ENCODE peak calls at places on chromosomes 3 and 15, in seven cellular contexts. A is dorsolateral prefrontal cortex, O is lung, V is DND-41, H is pancreas, T is heart left ventricle, K is heart right ventricle. E is an unnamed sample. For H3K27me3, the result is how much of the 10 kb centered on the place peaks cover.

GRCh38 chr3:143648708-143649107 is 199.6 kb downstream of the SLC9A9 start:
- DNase-seq in O (no peak), V (no peak), T (no peak), K (no peak), A (no peak), H (no peak), E (no peak)

GRCh38 chr3:13077431-13078157 is 4.4 kb upstream of the IQSEC1 start:
- DNase-seq in V (peak), O (no peak), A (peak), T (peak), K (peak), H (peak), E (no peak)

GRCh38 chr15:90818251-90819210 is 49.9 kb upstream of the FURIN start:
- DNase-seq in O (no peak), K (no peak), A (peak), T (peak), H (no peak), V (peak), E (no peak)

GRCh38 chr3:121545564-121546455 is at the start of gene POLQ:
- DNase-seq in O (peak), A (peak), K (peak), T (peak), H (peak), V (peak), E (no peak)

GRCh38 chr15:63905558-63906265 is 72.0 kb upstream of the HERC1 start:
- DNase-seq in V (no peak), A (no peak), T (no peak), O (no peak), K (no peak), H (no peak), E (no peak)

GRCh38 chr3:111831840-111832239 is 27.2 kb upstream of the PHLDB2 start:
- DNase-seq in K (no peak), A (no peak), H (no peak), T (no peak), V (peak), O (no peak), E (no peak)

GRCh38 chr3:53709856-53710674 is 136.2 kb downstream of the CHDH start:
- DNase-seq in A (peak), T (peak), V (peak), H (peak), O (peak), K (peak), E (peak)

GRCh38 chr3:52606373-52607085 is 70.1 kb downstream of the UQCC5 start:
- DNase-seq in K (peak), A (no peak), O (peak), T (peak), H (peak), V (no peak), E (no peak)

GRCh38 chr15:98767692-98768091 is 119.4 kb downstream of the IGF1R start:
- DNase-seq in O (no peak), K (no peak), T (no peak), V (no peak), A (no peak), H (no peak), E (no peak)

GRCh38 chr3:57006949-57007419 is 53.5 kb upstream of the SPATA12 start:
- DNase-seq in A (no peak), H (peak), T (no peak), V (no peak), O (no peak), K (no peak), E (no peak)

GRCh38 chr3:119580148-119580760 is 962 bp downstream of the ADPRH start:
- DNase-seq in O (peak), K (peak), H (peak), T (peak), A (no peak), V (no peak), E (no peak)

GRCh38 chr3:48417529-48418108 is 12.3 kb downstream of the PLXNB1 start:
- DNase-seq in T (peak), O (no peak), K (no peak), A (no peak), V (no peak), H (no peak), E (no peak)

GRCh38 chr15:80871801-80872327 is 92.7 kb downstream of the CEMIP start:
- DNase-seq in H (no peak), A (no peak), T (no peak), K (no peak), O (no peak), V (no peak), E (no peak)

GRCh38 chr15:26132786-26133185 is 269.7 kb upstream of the ATP10A start:
- DNase-seq in A (no peak), O (no peak), H (no peak), K (no peak), V (no peak), T (no peak), E (no peak)

GRCh38 chr3:47542614-47543173 is 29.2 kb upstream of the ELP6 start:
- DNase-seq in O (no peak), A (peak), K (no peak), T (no peak), H (peak), V (no peak), E (no peak)

GRCh38 chr3:69763976-69764851 is 24.9 kb downstream of the MITF start:
- DNase-seq in V (no peak), T (no peak), A (no peak), H (no peak), K (no peak), O (no peak), E (no peak)

GRCh38 chr15:95559875-95560394 is 770.6 kb upstream of the NR2F2 start:
- DNase-seq in A (no peak), O (no peak), V (no peak), T (no peak), K (no peak), H (no peak), E (no peak)

GRCh38 chr3:195537995-195538394 is 5.1 kb downstream of the PPP1R2 start:
- DNase-seq in V (no peak), K (no peak), A (no peak), T (no peak), H (no peak), O (no peak), E (no peak)

GRCh38 chr15:101540480-101541239 is 51.2 kb upstream of the PCSK6 start:
- DNase-seq in H (no peak), O (no peak), V (no peak), A (no peak), T (peak), K (no peak), E (no peak)

GRCh38 chr15:25784141-25784540 is 79.0 kb downstream of the ATP10A start:
- DNase-seq in A (no peak), H (no peak), K (no peak), T (no peak), V (no peak), O (no peak), E (no peak)

GRCh38 chr3:12299026-12299425 is 10.2 kb downstream of the PPARG start:
- DNase-seq in K (no peak), O (no peak), T (no peak), H (no peak), V (no peak), A (no peak), E (no peak)

GRCh38 chr3:69747511-69748248 is 8.4 kb downstream of the MITF start:
- DNase-seq in V (no peak), H (no peak), O (no peak), A (no peak), T (no peak), K (no peak), E (no peak)

GRCh38 chr3:13544293-13544831 is 4.6 kb upstream of the FBLN2 start:
- DNase-seq in H (no peak), V (peak), O (no peak), K (no peak), T (no peak), A (no peak), E (no peak)

GRCh38 chr3:42802876-42803799 is 1.2 kb downstream of the HIGD1A start:
- DNase-seq in O (no peak), K (no peak), H (no peak), A (no peak), T (no peak), V (peak), E (no peak)

GRCh38 chr3:10764314-10765051 is 51.5 kb upstream of the SLC6A11 start:
- DNase-seq in V (no peak), T (no peak), H (no peak), A (no peak), K (no peak), O (no peak), E (peak)

GRCh38 chr15:59420986-59421618 is 16.9 kb upstream of the FAM81A start:
- DNase-seq in H (no peak), O (no peak), T (no peak), V (no peak), A (no peak), K (no peak), E (no peak)

GRCh38 chr3:171018151-171018935 is 8.2 kb downstream of the SLC2A2 start:
- DNase-seq in T (no peak), K (no peak), A (no peak), H (no peak), V (no peak), O (no peak), E (no peak)
- TF ChIP-seq CTCF in T (no peak), K (no peak), A (no peak), H (no peak), V (no peak), O (no peak), E (no peak)

GRCh38 chr3:122985539-122985938 is 42.0 kb downstream of the SEMA5B start:
- DNase-seq in V (no peak), O (no peak), T (no peak), K (no peak), A (no peak), H (no peak), E (no peak)
- H3K27me3 ChIP-seq in V (under half), O (under half), T (under half), K (under half), A (under half), H (under half), E (under half)

GRCh38 chr3:30503431-30503830 is 103.0 kb upstream of the TGFBR2 start:
- DNase-seq in O (no peak), K (no peak), H (no peak), A (no peak), T (no peak), V (no peak), E (no peak)
- H3K4me3 ChIP-seq in O (no peak), K (no peak), H (no peak), A (no peak), T (no peak), V (no peak), E (no peak)

GRCh38 chr15:23912191-23912590 is 225.1 kb upstream of the NDN start:
- DNase-seq in V (no peak), A (no peak), K (no peak), H (peak), T (no peak), O (no peak), E (no peak)

GRCh38 chr15:23910030-23910429 is 222.9 kb upstream of the NDN start:
- DNase-seq in V (no peak), A (no peak), H (no peak), K (no peak), O (no peak), T (no peak), E (no peak)
- TF ChIP-seq CTCF in V (no peak), A (no peak), H (no peak), K (no peak), O (no peak), T (no peak), E (no peak)

GRCh38 chr3:171763392-171763791 is 46.9 kb downstream of the PLD1 start:
- DNase-seq in T (no peak), O (no peak), H (no peak), A (no peak), V (no peak), K (no peak), E (no peak)
- H3K27me3 ChIP-seq in T (under half), O (under half), H (under half), A (under half), V (under half), K (under half), E (under half)

GRCh38 chr3:186093271-186093900 is 15.5 kb downstream of the ETV5 start:
- DNase-seq in K (no peak), V (no peak), T (no peak), H (peak), A (no peak), O (no peak), E (no peak)
- H3K4me3 ChIP-seq in K (no peak), V (no peak), T (no peak), H (no peak), A (no peak), O (no peak), E (no peak)

GRCh38 chr3:196632033-196632751 is 7.3 kb upstream of the NRROS start:
- DNase-seq in O (peak), T (peak), H (peak), K (peak), A (peak), V (peak), E (no peak)
- TF ChIP-seq CTCF in O (no peak), T (peak), H (no peak), K (no peak), A (peak), V (peak), E (no peak)

GRCh38 chr3:38098376-38098723 is 38.6 kb downstream of the ACAA1 start:
- DNase-seq in K (no peak), O (no peak), T (no peak), A (no peak), H (no peak), V (no peak), E (no peak)

GRCh38 chr3:38099518-38099917 is 37.4 kb downstream of the ACAA1 start:
- DNase-seq in K (no peak), H (no peak), V (no peak), A (no peak), O (no peak), T (no peak), E (no peak)

GRCh38 chr3:38095687-38096483 is 41.0 kb downstream of the ACAA1 start:
- DNase-seq in A (no peak), H (no peak), O (no peak), V (no peak), T (no peak), K (no peak), E (no peak)

GRCh38 chr3:38094999-38095398 is 41.9 kb downstream of the ACAA1 start:
- DNase-seq in T (no peak), V (no peak), A (no peak), O (no peak), K (no peak), H (no peak), E (no peak)

GRCh38 chr3:38097446-38098375 is 39.2 kb downstream of the ACAA1 start:
- DNase-seq in A (no peak), O (no peak), K (no peak), V (no peak), T (no peak), H (no peak), E (peak)
- H3K27me3 ChIP-seq in A (under half), O (under half), K (under half), V (under half), T (under half), H (under half), E (under half)

GRCh38 chr15:76730262-76730661 is 174.9 kb downstream of the SCAPER start:
- DNase-seq in K (no peak), V (no peak), O (no peak), H (no peak), T (no peak), A (no peak), E (no peak)
- H3K4me3 ChIP-seq in K (no peak), V (no peak), O (no peak), H (no peak), T (no peak), A (no peak), E (no peak)

GRCh38 chr15:39498642-39499041 is 82.2 kb upstream of the THBS1 start:
- DNase-seq in V (no peak), A (no peak), O (no peak), T (no peak), H (no peak), K (no peak), E (no peak)

GRCh38 chr15:39495871-39496459 is 84.9 kb upstream of the THBS1 start:
- DNase-seq in A (no peak), O (no peak), T (no peak), H (no peak), K (no peak), V (peak), E (no peak)

GRCh38 chr15:39497759-39498565 is 82.9 kb upstream of the THBS1 start:
- DNase-seq in V (peak), O (no peak), K (no peak), T (no peak), H (no peak), A (no peak), E (no peak)

GRCh38 chr15:39499151-39499550 is 81.7 kb upstream of the THBS1 start:
- DNase-seq in H (no peak), O (no peak), K (no peak), T (no peak), A (no peak), V (no peak), E (no peak)

DNA sequence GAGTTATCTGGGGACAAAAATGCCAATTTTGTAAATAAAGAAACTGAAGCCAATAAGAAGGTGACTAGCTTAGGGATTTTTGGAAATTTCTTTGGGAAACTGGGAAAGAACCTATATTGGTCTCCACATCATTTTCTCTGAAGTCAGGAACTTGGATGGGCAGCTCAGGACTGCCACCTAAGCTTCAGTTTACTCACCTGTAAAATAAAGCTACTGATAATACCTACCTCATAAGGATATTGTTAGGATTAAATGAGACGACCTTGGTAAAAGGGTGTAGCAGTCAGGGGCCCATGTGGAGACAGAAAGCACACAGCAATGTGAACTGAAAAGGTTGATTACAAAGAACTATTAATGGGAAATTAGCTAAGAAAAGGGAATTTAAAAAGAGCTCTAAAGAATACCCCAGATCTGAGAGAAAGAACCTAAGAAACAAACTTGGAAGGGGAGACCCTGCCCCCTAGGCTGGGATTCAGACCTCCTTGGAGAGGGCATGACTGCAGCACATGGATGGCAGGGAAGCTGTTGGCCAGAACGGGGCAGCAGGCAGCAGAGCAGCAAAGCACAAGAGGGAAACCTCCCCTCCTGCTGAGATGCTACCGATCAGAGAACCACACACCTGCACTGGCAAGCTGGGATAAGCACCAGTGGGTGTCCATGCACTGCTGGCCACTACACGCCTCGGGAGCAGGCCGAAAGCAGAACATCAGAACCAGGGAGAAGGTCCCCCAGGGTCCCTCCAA is 83.7 kb upstream of the THBS1 start:
- DNase-seq in K (no peak), H (no peak), V (no peak), T (no peak), O (no peak), A (no peak), E (no peak)
- TF ChIP-seq CTCF in K (no peak), H (no peak), V (no peak), T (no peak), O (no peak), A (no peak), E (no peak)

E was measured in vagina.